ENCODE peak calls at places on chromosomes 12 and 14, in five cellular contexts. Z is NCI-H69, O is T-helper 22 cell, H is left cardiac atrium, K is EH. V is an unnamed sample.
A peak's percentile ranks its signal among the peaks of the same experiment; 100 is the strongest.

GRCh38 chr12:124938606-124939427 is 24.4 kb upstream of the UBC start:
- DNase-seq in O (peak; percentile 52), Z (no peak), H (peak; percentile 62), K (peak; percentile 91), V (peak; percentile 54)

GRCh38 chr12:130677957-130678558 is 38.0 kb downstream of the RIMBP2 start:
- DNase-seq in O (no peak), H (no peak), Z (no peak), K (no peak), V (no peak)

GRCh38 chr12:11785722-11786121 is 136.2 kb downstream of the ETV6 start:
- DNase-seq in O (no peak), K (peak; percentile 40), H (no peak), Z (no peak), V (no peak)

GRCh38 chr12:130871286-130872178 is at the start of gene RAN:
- DNase-seq in O (peak; percentile 88), H (peak; percentile 95), Z (peak; percentile 97), K (peak; percentile 93), V (peak; percentile 95)

GRCh38 chr12:17503742-17504141 is 586.3 kb downstream of the RERGL start:
- DNase-seq in O (no peak), K (no peak), H (no peak), Z (no peak), V (no peak)

GRCh38 chr14:68911594-68912227 is 67.4 kb downstream of the ACTN1 start:
- DNase-seq in H (peak; percentile 71), O (peak; percentile 22), K (peak; percentile 81), Z (peak; percentile 85), V (peak; percentile 99)

GRCh38 chr12:25743679-25744078 is 190.6 kb upstream of the LMNTD1 start:
- DNase-seq in K (no peak), H (no peak), Z (peak; percentile 2), O (no peak), V (no peak)

GRCh38 chr14:74508292-74508731 is 14.7 kb downstream of the ISCA2 start:
- DNase-seq in K (no peak), H (no peak), O (no peak), Z (peak; percentile 81), V (no peak)

GRCh38 chr14:76584271-76584702 is 177.0 kb upstream of the VASH1 start:
- DNase-seq in K (peak; percentile 3), Z (peak; percentile 99), H (peak; percentile 31), O (no peak), V (no peak)

GRCh38 chr12:2976581-2976996 is 17.4 kb downstream of the TEAD4 start:
- DNase-seq in K (peak; percentile 40), H (no peak), Z (no peak), O (no peak), V (no peak)

GRCh38 chr12:107318554-107318803 is 225.1 kb upstream of the CRY1 start:
- DNase-seq in H (no peak), O (no peak), Z (no peak), K (no peak), V (no peak)

GRCh38 chr12:113735146-113735545 is 231.0 kb downstream of the RBM19 start:
- DNase-seq in K (no peak), Z (no peak), O (no peak), H (no peak), V (no peak)

GRCh38 chr14:24116111-24116809 is 1.5 kb upstream of the NRL start:
- DNase-seq in O (no peak), H (no peak), Z (no peak), K (no peak), V (no peak)

GRCh38 chr12:11577658-11578260 is 71.7 kb upstream of the ETV6 start:
- DNase-seq in Z (no peak), O (no peak), K (no peak), H (no peak), V (no peak)

GRCh38 chr12:20154060-20154459 is 214.3 kb upstream of the PDE3A start:
- DNase-seq in H (no peak), K (peak; percentile 12), O (no peak), Z (no peak), V (no peak)

GRCh38 chr14:32576088-32576795 is 247.1 kb downstream of the AKAP6 start:
- DNase-seq in K (peak; percentile 72), O (no peak), Z (peak; percentile 60), H (peak; percentile 31), V (peak; percentile 26)

GRCh38 chr12:112551681-112552080 is 132.9 kb downstream of the PTPN11 start:
- DNase-seq in K (no peak), H (no peak), Z (no peak), O (no peak), V (no peak)

GRCh38 chr12:56521209-56521589 is 421 bp upstream of the RBMS2 start:
- DNase-seq in K (no peak), Z (no peak), O (no peak), H (peak; percentile 35), V (no peak)

GRCh38 chr14:91098591-91098990 is 15.3 kb upstream of the DGLUCY start:
- DNase-seq in O (no peak), H (no peak), Z (no peak), K (no peak), V (no peak)

GRCh38 chr12:96045566-96045965 is 10.2 kb upstream of the LTA4H start:
- DNase-seq in H (no peak), Z (no peak), O (no peak), K (no peak), V (no peak)

GRCh38 chr14:61537567-61538463 is 157.5 kb upstream of the HIF1A start:
- DNase-seq in H (no peak), O (no peak), K (peak; percentile 81), Z (peak; percentile 91), V (peak; percentile 91)

GRCh38 chr12:106220561-106220960 is 27.3 kb downstream of the CKAP4 start:
- DNase-seq in H (no peak), Z (no peak), K (no peak), O (no peak), V (no peak)

GRCh38 chr12:63846249-63846967 is 1.9 kb downstream of the SRGAP1 start:
- DNase-seq in K (no peak), O (no peak), Z (peak; percentile 81), H (no peak), V (no peak)

GRCh38 chr12:20868277-20868676 is 57.8 kb downstream of the SLCO1B3 start:
- DNase-seq in H (no peak), O (no peak), K (no peak), Z (no peak), V (no peak)

GRCh38 chr12:76236640-76237039 is 111.6 kb downstream of the BBS10 start:
- DNase-seq in H (no peak), O (no peak), Z (no peak), K (peak; percentile 33), V (no peak)

GRCh38 chr14:97077253-97077653 is 280.1 kb downstream of the VRK1 start:
- DNase-seq in Z (no peak), H (peak; percentile 29), K (no peak), O (no peak), V (peak; percentile 48)

GRCh38 chr12:69007166-69007857 is 74.3 kb upstream of the CPM start:
- DNase-seq in Z (peak; percentile 81), H (peak; percentile 25), O (no peak), K (peak; percentile 77), V (peak; percentile 31)

GRCh38 chr12:118103231-118103600 is 595 bp downstream of the VSIG10 start:
- DNase-seq in O (no peak), Z (peak; percentile 71), K (peak; percentile 17), H (peak; percentile 44), V (no peak)

GRCh38 chr12:93742086-93742934 is 65.1 kb downstream of the CRADD start:
- DNase-seq in H (peak; percentile 81), K (peak; percentile 81), Z (peak; percentile 93), O (peak; percentile 14), V (peak; percentile 65)

GRCh38 chr12:91778938-91779400 is 366.7 kb downstream of the BTG1 start:
- DNase-seq in O (peak; percentile 23), H (no peak), Z (peak; percentile 10), K (peak; percentile 92), V (peak; percentile 68)

GRCh38 chr12:106138646-106139421 is at the start of gene NUAK1:
- DNase-seq in H (peak; percentile 80), O (no peak), Z (peak; percentile 95), K (peak; percentile 85), V (peak; percentile 59)

GRCh38 chr12:53097207-53097563 is 282 bp upstream of the IGFBP6 start:
- DNase-seq in H (no peak), O (no peak), Z (peak; percentile 71), K (peak; percentile 70), V (peak; percentile 45)

GRCh38 chr12:120775862-120776552 is 50.4 kb downstream of the ACADS start:
- DNase-seq in O (no peak), Z (peak; percentile 53), K (no peak), H (no peak), V (no peak)